ENCODE peak calls at places on chromosomes 1 and 21, in nine cellular contexts. V, M, L, N, W, Z, H, O and F are unnamed samples.

GRCh38 chr1:92186081-92186480 is 31.6 kb upstream of the C1orf146 start:
- DNase-seq in V (no peak), M (peak; percentile 33), L (peak; percentile 29), N (no peak), W (no peak), Z (no peak), H (no peak), O (no peak), F (peak; percentile 87)

GRCh38 chr1:89566761-89567174 is 42.1 kb downstream of the LRRC8B start:
- DNase-seq in V (no peak), M (peak; percentile 76), L (no peak), N (peak; percentile 78), W (peak; percentile 68), Z (peak; percentile 66), H (peak; percentile 26), O (no peak), F (peak; percentile 69)

GRCh38 chr1:20552728-20553571 is 577 bp downstream of the FAM43B start:
- DNase-seq in V (no peak), M (peak; percentile 18), L (no peak), N (peak; percentile 16), W (peak; percentile 85), Z (no peak), H (peak; percentile 16), O (no peak), F (peak; percentile 38)

GRCh38 chr1:192577145-192578140 is 1.9 kb downstream of the RGS1 start:
- DNase-seq in V (no peak), M (no peak), L (no peak), N (no peak), W (no peak), Z (no peak), H (no peak), O (no peak), F (no peak)

GRCh38 chr1:193060938-193061337 is 1.5 kb downstream of the RO60 start:
- DNase-seq in V (no peak), M (no peak), L (peak; percentile 32), N (peak; percentile 22), W (no peak), Z (no peak), H (peak; percentile 13), O (no peak), F (no peak)

GRCh38 chr1:198175418-198176170 is 18.8 kb downstream of the NEK7 start:
- DNase-seq in V (peak; percentile 25), M (peak; percentile 62), L (no peak), N (peak; percentile 63), W (no peak), Z (no peak), H (no peak), O (no peak), F (peak; percentile 71)

GRCh38 chr1:147815503-147815902 is 55.1 kb upstream of the GJA5 start:
- DNase-seq in V (no peak), M (no peak), L (no peak), N (no peak), W (no peak), Z (no peak), H (no peak), O (no peak), F (no peak)

GRCh38 chr1:54292015-54292739 is 92.2 kb downstream of the MRPL37 start:
- DNase-seq in V (no peak), M (no peak), L (no peak), N (no peak), W (no peak), Z (no peak), H (no peak), O (no peak), F (no peak)

GRCh38 chr1:165408518-165408917 is 36.4 kb downstream of the RXRG start:
- DNase-seq in V (peak; percentile 19), M (peak; percentile 28), L (peak; percentile 85), N (peak; percentile 26), W (peak; percentile 75), Z (no peak), H (peak; percentile 78), O (no peak), F (peak; percentile 30)

GRCh38 chr1:161019767-161020572 is 982 bp downstream of the F11R start:
- DNase-seq in V (no peak), M (peak; percentile 81), L (peak; percentile 87), N (no peak), W (peak; percentile 74), Z (no peak), H (no peak), O (no peak), F (peak; percentile 35)

GRCh38 chr1:22132517-22133235 is 10.2 kb downstream of the WNT4 start:
- DNase-seq in V (no peak), M (peak; percentile 58), L (peak; percentile 82), N (peak; percentile 60), W (no peak), Z (no peak), H (no peak), O (no peak), F (peak; percentile 40)

GRCh38 chr21:44372616-44373015 is 19.2 kb downstream of the TRPM2 start:
- DNase-seq in V (no peak), M (no peak), L (no peak), N (no peak), W (no peak), Z (no peak), H (no peak), O (no peak), F (no peak)

GRCh38 chr1:205480349-205481278 is 23.9 kb upstream of the CDK18 start:
- DNase-seq in V (peak; percentile 79), M (no peak), L (no peak), N (no peak), W (no peak), Z (no peak), H (no peak), O (no peak), F (no peak)

GRCh38 chr1:57512386-57512785 is 88.5 kb upstream of the DAB1 start:
- DNase-seq in V (no peak), M (no peak), L (no peak), N (no peak), W (no peak), Z (no peak), H (no peak), O (no peak), F (no peak)

GRCh38 chr1:33045246-33045645 is 8.6 kb upstream of the AK2 start:
- DNase-seq in V (no peak), M (no peak), L (no peak), N (no peak), W (no peak), Z (no peak), H (peak; percentile 42), O (no peak), F (peak; percentile 34)

GRCh38 chr1:205981257-205981656 is 21.9 kb downstream of the RAB7B start:
- DNase-seq in V (no peak), M (no peak), L (no peak), N (no peak), W (no peak), Z (no peak), H (no peak), O (no peak), F (no peak)

GRCh38 chr1:108534748-108535147 is 25.2 kb upstream of the EEIG2 start:
- DNase-seq in V (no peak), M (no peak), L (no peak), N (no peak), W (no peak), Z (no peak), H (no peak), O (no peak), F (no peak)

GRCh38 chr1:241605146-241605805 is 34.9 kb downstream of the CHML start:
- DNase-seq in V (no peak), M (peak; percentile 33), L (peak; percentile 78), N (no peak), W (peak; percentile 53), Z (no peak), H (peak; percentile 20), O (no peak), F (peak; percentile 57)

GRCh38 chr1:13707211-13707610 is 7.2 kb downstream of the PRDM2 start:
- DNase-seq in V (no peak), M (peak; percentile 20), L (no peak), N (peak; percentile 48), W (no peak), Z (no peak), H (no peak), O (peak; percentile 13), F (peak; percentile 30)

GRCh38 chr1:62209931-62210595 is 15.4 kb downstream of the L1TD1 start:
- DNase-seq in V (no peak), M (no peak), L (peak; percentile 70), N (peak; percentile 39), W (no peak), Z (peak; percentile 3), H (no peak), O (no peak), F (no peak)
- TF ChIP-seq CTCF in V (no peak), M (no peak), L (peak; percentile 15), N (no peak), W (no peak), Z (no peak), H (no peak), O (no peak), F (no peak)

GRCh38 chr21:33945652-33946270 is 30.2 kb upstream of the ATP5PO start:
- DNase-seq in V (no peak), M (no peak), L (peak; percentile 43), N (no peak), W (no peak), Z (no peak), H (no peak), O (no peak), F (no peak)

GRCh38 chr21:33947451-33948095 is 32.0 kb upstream of the ATP5PO start:
- DNase-seq in V (peak; percentile 73), M (peak; percentile 96), L (peak; percentile 98), N (peak; percentile 94), W (peak; percentile 78), Z (peak; percentile 96), H (peak; percentile 94), O (peak; percentile 84), F (peak; percentile 98)

GRCh38 chr21:33940846-33941245 is 25.2 kb upstream of the ATP5PO start:
- DNase-seq in V (no peak), M (peak; percentile 54), L (no peak), N (peak; percentile 57), W (no peak), Z (no peak), H (no peak), O (no peak), F (peak; percentile 81)

GRCh38 chr21:33943293-33943692 is 27.7 kb upstream of the ATP5PO start:
- DNase-seq in V (no peak), M (no peak), L (no peak), N (no peak), W (no peak), Z (no peak), H (no peak), O (no peak), F (no peak)

GRCh38 chr21:33944185-33944763 is 28.7 kb upstream of the ATP5PO start:
- DNase-seq in V (no peak), M (no peak), L (no peak), N (no peak), W (no peak), Z (no peak), H (no peak), O (no peak), F (no peak)
- TF ChIP-seq CTCF in V (no peak), M (no peak), L (no peak), N (no peak), W (no peak), Z (no peak), H (no peak), O (no peak), F (no peak)

GRCh38 chr21:41576010-41576615 is 68.2 kb upstream of the TMPRSS2 start:
- DNase-seq in V (no peak), M (no peak), L (no peak), N (no peak), W (no peak), Z (no peak), H (no peak), O (no peak), F (no peak)
- TF ChIP-seq CTCF in V (no peak), M (no peak), L (no peak), N (no peak), W (no peak), Z (no peak), H (no peak), O (no peak), F (no peak)

GRCh38 chr1:188937965-188938551 is 1539.6 kb downstream of the BRINP3 start:
- DNase-seq in V (no peak), M (peak; percentile 4), L (peak; percentile 43), N (peak; percentile 2), W (no peak), Z (no peak), H (no peak), O (no peak), F (peak; percentile 8)
- TF ChIP-seq CTCF in V (no peak), M (peak; percentile 30), L (peak; percentile 46), N (no peak), W (peak; percentile 59), Z (no peak), H (peak; percentile 38), O (no peak), F (peak; percentile 49)